ENCODE peak calls at places on chromosome 5, in five cellular contexts. K is left ventricle myocardium inferior, J is fibroblast of lung, Q is body of pancreas, H is heart left ventricle. S is an unnamed sample.

GRCh38 chr5:96259211-96259772 is 173.8 kb downstream of the PCSK1 start:
- DNase-seq in K (no peak), Q (no peak), J (peak; percentile 57), H (no peak), S (peak; percentile 50)

GRCh38 chr5:1324301-1324700 is 20.6 kb downstream of the CLPTM1L start:
- DNase-seq in K (no peak), Q (no peak), H (no peak), J (no peak), S (no peak)

GRCh38 chr5:532521-533242 is 8.4 kb upstream of the SLC9A3 start:
- DNase-seq in K (no peak), H (no peak), J (no peak), Q (no peak), S (no peak)

GRCh38 chr5:116135344-116135743 is 50.5 kb downstream of the COMMD10 start:
- DNase-seq in K (no peak), Q (no peak), H (no peak), J (no peak), S (no peak)

GRCh38 chr5:102511666-102512065 is 12.9 kb upstream of the SLCO6A1 start:
- DNase-seq in H (peak; percentile 35), Q (peak; percentile 54), K (peak; percentile 38), J (peak; percentile 31), S (peak; percentile 71)

GRCh38 chr5:157473383-157474370 is 13.7 kb downstream of the NIPAL4 start:
- DNase-seq in H (no peak), K (no peak), J (no peak), Q (no peak), S (no peak)

GRCh38 chr5:76691470-76692273 is 24.3 kb upstream of the F2R start:
- DNase-seq in K (no peak), H (peak; percentile 49), J (peak; percentile 59), Q (no peak), S (peak; percentile 67)

GRCh38 chr5:126414874-126415502 is 8.2 kb upstream of the GRAMD2B start:
- DNase-seq in K (peak; percentile 23), J (peak; percentile 90), Q (peak; percentile 17), H (peak; percentile 71), S (peak; percentile 67)

GRCh38 chr5:125559296-125559695 is 812.9 kb upstream of the ZNF608 start:
- DNase-seq in K (no peak), Q (no peak), H (peak; percentile 19), J (peak; percentile 98), S (peak; percentile 87)

GRCh38 chr5:74067748-74068541 is 441.9 kb downstream of the ARHGEF28 start:
- DNase-seq in K (no peak), H (no peak), Q (no peak), J (no peak), S (no peak)

GRCh38 chr5:113574417-113574816 is 60.9 kb downstream of the YTHDC2 start:
- DNase-seq in H (no peak), J (peak; percentile 86), K (no peak), Q (no peak), S (peak; percentile 61)

GRCh38 chr5:125083932-125084331 is 337.5 kb upstream of the ZNF608 start:
- DNase-seq in H (no peak), J (peak; percentile 88), Q (no peak), K (no peak), S (peak; percentile 78)

GRCh38 chr5:149636861-149637246 is 55.6 kb downstream of the ARHGEF37 start:
- DNase-seq in H (peak; percentile 87), Q (peak; percentile 52), J (peak; percentile 78), K (no peak), S (no peak)

GRCh38 chr5:107869459-107870115 is 198.8 kb upstream of the EFNA5 start:
- DNase-seq in J (peak; percentile 64), H (no peak), K (no peak), Q (no peak), S (peak; percentile 49)

GRCh38 chr5:131417240-131417869 is 153.5 kb downstream of the CDC42SE2 start:
- DNase-seq in H (peak; percentile 70), J (peak; percentile 80), K (peak; percentile 66), Q (peak; percentile 87), S (peak; percentile 25)

GRCh38 chr5:8907168-8907868 is 638.6 kb downstream of the SEMA5A start:
- DNase-seq in J (peak; percentile 82), K (no peak), Q (no peak), H (no peak), S (peak; percentile 31)

GRCh38 chr5:14743601-14744295 is 79.2 kb downstream of the OTULIN start:
- DNase-seq in Q (no peak), H (no peak), K (no peak), J (peak; percentile 27), S (no peak)

GRCh38 chr5:88826959-88827585 is 55.9 kb downstream of the MEF2C start:
- DNase-seq in J (peak; percentile 69), Q (no peak), K (no peak), H (peak; percentile 61), S (peak; percentile 58)

GRCh38 chr5:132019337-132019736 is 7.9 kb upstream of the ACSL6 start:
- DNase-seq in K (no peak), Q (no peak), J (no peak), H (no peak), S (no peak)

GRCh38 chr5:43469671-43470396 is 13.8 kb downstream of the TMEM267 start:
- DNase-seq in J (no peak), Q (no peak), H (no peak), K (no peak), S (no peak)

GRCh38 chr5:130605200-130605599 is 559.9 kb downstream of the HINT1 start:
- DNase-seq in J (no peak), Q (no peak), K (no peak), H (no peak), S (no peak)

GRCh38 chr5:103896593-103896992 is 334.0 kb upstream of the NUDT12 start:
- DNase-seq in Q (no peak), H (no peak), J (no peak), K (no peak), S (no peak)

GRCh38 chr5:27821681-27822080 is 783.3 kb upstream of the CDH9 start:
- DNase-seq in H (no peak), K (no peak), J (no peak), Q (no peak), S (peak; percentile 5)

GRCh38 chr5:102418531-102418930 is 80.3 kb downstream of the SLCO6A1 start:
- DNase-seq in H (no peak), J (no peak), K (no peak), Q (no peak), S (no peak)

GRCh38 chr5:172280937-172281336 is 2.6 kb downstream of the UBTD2 start:
- DNase-seq in H (no peak), J (peak; percentile 85), K (no peak), Q (no peak), S (no peak)

GRCh38 chr5:81425569-81425968 is 31.6 kb upstream of the ACOT12 start:
- DNase-seq in H (no peak), J (peak; percentile 74), Q (no peak), K (no peak), S (peak; percentile 10)

GRCh38 chr5:337565-338130 is 16.1 kb downstream of the AHRR start:
- DNase-seq in K (no peak), J (peak; percentile 53), H (no peak), Q (no peak), S (no peak)

GRCh38 chr5:60945760-60946253 is 802 bp downstream of the NDUFAF2 start:
- DNase-seq in K (no peak), H (peak; percentile 17), Q (peak; percentile 45), J (peak; percentile 67), S (peak; percentile 6)

GRCh38 chr5:5685737-5686136 is 263.3 kb downstream of the ICE1 start:
- DNase-seq in H (no peak), Q (no peak), J (no peak), K (no peak), S (no peak)

DNA sequence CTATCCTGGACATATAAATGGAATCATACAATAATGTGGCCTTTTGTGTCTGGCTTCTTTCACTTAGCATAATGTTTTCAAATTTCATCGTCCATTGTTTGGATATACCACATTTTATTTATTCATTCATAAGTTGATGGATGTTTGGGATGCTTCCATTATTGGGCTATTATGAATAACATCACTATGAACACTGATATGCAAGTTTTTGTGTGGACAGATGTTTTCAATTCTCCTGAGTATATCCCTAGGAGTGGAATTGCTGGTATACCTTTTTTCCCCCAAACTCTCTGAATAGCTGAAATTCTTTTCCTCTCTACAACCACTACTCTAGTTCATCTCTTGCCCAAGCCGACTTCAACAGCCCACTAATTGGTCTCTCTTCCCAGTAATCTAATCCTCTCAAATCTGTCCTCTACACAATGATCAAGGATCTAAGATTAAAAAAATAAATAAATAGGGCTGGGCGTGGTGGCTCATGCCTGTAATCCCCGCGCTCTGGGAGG is 4.7 kb upstream of the ZFR start:
- DNase-seq in J (no peak), Q (no peak), K (no peak), H (no peak), S (no peak)
- H3K4me3 ChIP-seq in J (no peak overlapping the region), Q (no peak overlapping the region), K (no peak overlapping the region), H (no peak overlapping the region), S (no peak overlapping the region)

DNA sequence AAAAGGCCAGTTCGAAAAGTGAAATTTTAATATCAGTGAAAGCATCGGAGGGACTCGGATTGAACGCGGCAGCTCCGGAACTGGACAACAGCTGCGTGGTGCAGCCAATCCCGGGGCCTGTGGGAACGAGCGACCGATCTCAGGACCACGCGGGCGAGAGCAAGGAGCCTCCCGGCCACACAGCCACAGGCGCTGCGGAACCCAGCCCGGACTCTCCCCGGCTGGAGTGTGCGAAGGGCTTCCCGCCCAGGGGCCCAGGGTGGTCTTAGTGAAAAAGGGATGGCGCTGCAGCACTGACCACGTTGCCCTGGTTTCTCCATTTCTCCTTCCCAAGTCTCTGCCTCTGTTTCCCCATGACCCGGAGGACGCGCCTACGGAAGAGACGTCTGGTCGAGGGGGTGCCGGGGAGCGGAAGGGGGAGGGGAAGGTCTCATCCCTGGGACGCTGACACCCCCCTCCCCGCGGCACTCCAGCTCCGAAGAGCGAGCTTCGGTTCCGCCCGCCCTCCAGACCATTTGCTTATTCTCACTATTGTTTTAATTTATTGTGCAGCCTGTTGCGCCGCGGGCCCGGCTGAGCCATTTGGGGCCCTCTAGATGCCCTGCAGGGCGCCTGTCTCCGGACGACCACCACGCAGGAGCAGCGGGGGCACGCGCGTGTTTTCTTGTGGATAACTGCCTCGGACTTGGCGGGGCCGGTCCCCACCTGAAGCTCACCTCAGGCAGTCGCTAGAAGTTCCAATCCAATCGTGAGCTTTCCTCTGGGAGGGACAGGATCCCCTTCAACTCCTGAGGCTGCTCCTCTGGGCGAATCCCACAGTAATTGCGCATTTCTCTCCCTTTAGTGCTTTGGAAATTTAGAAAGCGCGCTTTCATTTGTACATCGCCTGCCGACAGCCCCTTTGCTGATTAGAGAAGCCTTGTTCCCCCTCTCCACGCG is 303.0 kb downstream of the PARP8 start:
- DNase-seq in Q (peak; percentile 33), H (no peak), K (no peak), J (no peak), S (no peak)
- H3K4me3 ChIP-seq in Q (no peak overlapping the region), H (peak overlapping the region; percentile 7), K (peak overlapping the region; percentile 56), J (peak overlapping the region; percentile 26), S (peak overlapping the region; percentile 22)

DNA sequence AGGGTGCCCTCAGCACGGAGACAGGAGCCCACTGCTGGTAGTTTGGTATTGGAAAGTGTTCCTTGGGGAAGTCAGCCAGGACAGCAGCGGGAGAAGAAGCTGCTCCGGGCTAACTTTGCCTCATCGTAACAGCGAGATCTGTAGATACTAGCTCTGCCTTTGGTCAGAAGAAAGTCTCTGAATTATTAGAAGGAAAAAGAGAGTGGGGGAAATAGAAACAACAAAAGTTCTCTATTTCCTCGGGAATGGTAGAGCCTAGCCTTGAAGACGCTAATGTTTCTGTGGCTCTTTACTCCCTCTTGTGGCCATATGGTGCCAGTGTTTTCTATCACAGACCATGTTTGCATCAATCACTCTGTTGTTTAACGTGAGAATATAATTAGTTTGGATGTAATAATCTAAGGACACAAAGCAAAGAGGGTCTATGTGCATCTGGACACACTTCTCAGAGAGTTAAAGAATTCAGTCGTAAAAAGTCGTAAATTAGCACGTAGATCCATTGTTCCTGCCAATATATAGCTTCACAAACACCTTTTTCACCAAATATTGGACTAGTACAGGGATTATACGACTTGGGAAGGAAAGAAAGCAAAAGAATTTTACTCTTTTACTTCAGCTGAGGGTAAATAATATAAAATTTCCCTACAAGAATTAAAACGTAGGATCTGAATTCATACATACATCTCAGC is 40.2 kb upstream of the HSD17B4 start:
- DNase-seq in H (peak; percentile 52), J (peak; percentile 88), Q (peak; percentile 73), K (peak; percentile 25), S (no peak)
- H3K4me3 ChIP-seq in H (peak overlapping the region; percentile 32), J (peak overlapping the region; percentile 54), Q (peak overlapping the region; percentile 19), K (peak overlapping the region; percentile 71), S (peak overlapping the region; percentile 61)

GRCh38 chr5:36635721-36636390 is 29.4 kb downstream of the SLC1A3 start:
- DNase-seq in H (no peak), J (no peak), Q (no peak), K (no peak), S (no peak)
- H3K4me3 ChIP-seq in H (no peak overlapping the region), J (no peak overlapping the region), Q (no peak overlapping the region), K (no peak overlapping the region), S (no peak overlapping the region)

S was measured in skeletal muscle cell.